ENCODE peak calls at places on chromosomes 13 and 19, in nine cellular contexts. B is type B pancreatic cell; J is CD4-positive, alpha-beta T cell; Z is osteocyte; N is IMR-90; V is CD8-positive, alpha-beta T cell; S is choroid plexus epithelial cell; O is fibroblast of the aortic adventitia; E is WERI-Rb-1. A is an unnamed sample.

GRCh38 chr19:46821512-46822359 is 28.9 kb downstream of the AP2S1 start:
- DNase-seq in B (no peak), J (peak), Z (no peak), N (no peak), V (peak), S (no peak), O (no peak), E (peak), A (no peak)

GRCh38 chr13:43227721-43228120 is 204.3 kb downstream of the DNAJC15 start:
- DNase-seq in B (no peak), J (no peak), Z (no peak), N (peak), V (no peak), S (no peak), O (no peak), E (no peak), A (no peak)

GRCh38 chr13:46129124-46129523 is 24.3 kb upstream of the CPB2 start:
- DNase-seq in B (no peak), J (no peak), Z (no peak), N (no peak), V (no peak), S (no peak), O (no peak), E (no peak), A (no peak)

GRCh38 chr19:13610042-13610691 is 103.9 kb upstream of the CACNA1A start:
- DNase-seq in B (no peak), J (no peak), Z (no peak), N (no peak), V (no peak), S (no peak), O (no peak), E (peak), A (no peak)

GRCh38 chr19:46624958-46625661 is at the start of gene PTGIR:
- DNase-seq in B (no peak), J (no peak), Z (no peak), N (peak), V (no peak), S (peak), O (peak), E (peak), A (no peak)

GRCh38 chr13:83453300-83453699 is 429.0 kb downstream of the SLITRK1 start:
- DNase-seq in B (no peak), J (no peak), Z (no peak), N (no peak), V (no peak), S (no peak), O (no peak), E (no peak), A (no peak)

GRCh38 chr19:42074513-42075363 is 1.2 kb upstream of the ZNF574 start:
- DNase-seq in B (no peak), J (no peak), Z (no peak), N (no peak), V (no peak), S (no peak), O (no peak), E (no peak), A (no peak)

GRCh38 chr13:106649495-106649894 is 81.6 kb upstream of the ARGLU1 start:
- DNase-seq in B (no peak), J (no peak), Z (no peak), N (peak), V (no peak), S (peak), O (no peak), E (no peak), A (no peak)

GRCh38 chr13:103356226-103356864 is 290.1 kb upstream of the SLC10A2 start:
- DNase-seq in B (no peak), J (no peak), Z (no peak), N (no peak), V (no peak), S (no peak), O (no peak), E (no peak), A (no peak)

GRCh38 chr13:40536443-40537113 is 129.9 kb downstream of the FOXO1 start:
- DNase-seq in B (no peak), J (no peak), Z (no peak), N (no peak), V (no peak), S (no peak), O (no peak), E (no peak), A (no peak)

GRCh38 chr13:30142502-30143211 is 164.7 kb downstream of the KATNAL1 start:
- DNase-seq in B (no peak), J (peak), Z (peak), N (peak), V (no peak), S (peak), O (peak), E (no peak), A (no peak)

GRCh38 chr19:5143471-5144411 is 174.8 kb downstream of the KDM4B start:
- DNase-seq in B (no peak), J (no peak), Z (no peak), N (no peak), V (peak), S (no peak), O (no peak), E (no peak), A (peak)

GRCh38 chr19:46733693-46734240 is 12.1 kb upstream of the FKRP start:
- DNase-seq in B (no peak), J (no peak), Z (no peak), N (no peak), V (no peak), S (no peak), O (no peak), E (no peak), A (no peak)

GRCh38 chr19:38064661-38065425 is 157.8 kb downstream of the SIPA1L3 start:
- DNase-seq in B (no peak), J (no peak), Z (no peak), N (no peak), V (no peak), S (no peak), O (no peak), E (no peak), A (no peak)

GRCh38 chr13:43528992-43529391 is 257.8 kb downstream of the ENOX1 start:
- DNase-seq in B (no peak), J (no peak), Z (no peak), N (no peak), V (no peak), S (peak), O (peak), E (no peak), A (no peak)

GRCh38 chr13:109385161-109385560 is 401.2 kb downstream of the IRS2 start:
- DNase-seq in B (no peak), J (no peak), Z (no peak), N (peak), V (no peak), S (peak), O (no peak), E (no peak), A (no peak)

GRCh38 chr19:16886305-16886880 is 2.4 kb upstream of the F2RL3 start:
- DNase-seq in B (no peak), J (no peak), Z (no peak), N (peak), V (no peak), S (peak), O (peak), E (no peak), A (no peak)

GRCh38 chr19:9309974-9310446 is 372 bp upstream of the ZNF699 start:
- DNase-seq in B (peak), J (no peak), Z (no peak), N (peak), V (no peak), S (peak), O (peak), E (peak), A (peak)

GRCh38 chr13:50162567-50162966 is 147.3 kb downstream of the KCNRG start:
- DNase-seq in B (no peak), J (no peak), Z (no peak), N (no peak), V (no peak), S (no peak), O (no peak), E (no peak), A (no peak)

GRCh38 chr13:32850311-32851052 is 165.7 kb upstream of the KL start:
- DNase-seq in B (no peak), J (no peak), Z (peak), N (no peak), V (no peak), S (no peak), O (no peak), E (no peak), A (no peak)

GRCh38 chr19:896999-897398 is 3.7 kb downstream of the RNU6-9 start:
- DNase-seq in B (no peak), J (no peak), Z (no peak), N (no peak), V (no peak), S (no peak), O (no peak), E (no peak), A (no peak)

GRCh38 chr19:1587872-1588271 is 4.8 kb downstream of the MBD3 start:
- DNase-seq in B (no peak), J (no peak), Z (no peak), N (no peak), V (no peak), S (no peak), O (no peak), E (peak), A (no peak)

GRCh38 chr13:95267662-95268369 is 33.4 kb downstream of the ABCC4 start:
- DNase-seq in B (no peak), J (no peak), Z (no peak), N (peak), V (no peak), S (peak), O (peak), E (no peak), A (no peak)

GRCh38 chr13:95480131-95480545 is 72.4 kb upstream of the CLDN10 start:
- DNase-seq in B (no peak), J (no peak), Z (no peak), N (no peak), V (no peak), S (no peak), O (peak), E (no peak), A (no peak)

GRCh38 chr13:113023217-113023597 is 54.2 kb downstream of the MCF2L start:
- DNase-seq in B (no peak), J (no peak), Z (no peak), N (no peak), V (no peak), S (peak), O (peak), E (no peak), A (no peak)

GRCh38 chr19:46601318-46602224 is at the start of gene CALM3:
- DNase-seq in B (no peak), J (no peak), Z (no peak), N (no peak), V (no peak), S (no peak), O (no peak), E (no peak), A (peak)

GRCh38 chr19:308471-309205 is 17.4 kb upstream of the PLPP2 start:
- DNase-seq in B (no peak), J (no peak), Z (peak), N (no peak), V (no peak), S (no peak), O (no peak), E (no peak), A (no peak)

GRCh38 chr13:34591801-34592454 is 350.1 kb upstream of the NBEA start:
- DNase-seq in B (no peak), J (no peak), Z (no peak), N (no peak), V (no peak), S (no peak), O (no peak), E (no peak), A (no peak)

GRCh38 chr13:33740134-33740538 is 77.8 kb upstream of the RFC3 start:
- DNase-seq in B (no peak), J (no peak), Z (no peak), N (peak), V (no peak), S (peak), O (peak), E (no peak), A (no peak)

GRCh38 chr13:50156140-50156539 is 140.9 kb downstream of the KCNRG start:
- DNase-seq in B (no peak), J (no peak), Z (no peak), N (peak), V (no peak), S (peak), O (peak), E (no peak), A (no peak)

GRCh38 chr13:109968876-109969577 is 182.6 kb upstream of the IRS2 start:
- DNase-seq in B (no peak), J (no peak), Z (no peak), N (no peak), V (no peak), S (peak), O (no peak), E (no peak), A (no peak)

GRCh38 chr19:56066152-56067023 is 54.7 kb downstream of the ZNF787 start:
- DNase-seq in B (peak), J (peak), Z (peak), N (peak), V (peak), S (peak), O (peak), E (peak), A (peak)

DNA sequence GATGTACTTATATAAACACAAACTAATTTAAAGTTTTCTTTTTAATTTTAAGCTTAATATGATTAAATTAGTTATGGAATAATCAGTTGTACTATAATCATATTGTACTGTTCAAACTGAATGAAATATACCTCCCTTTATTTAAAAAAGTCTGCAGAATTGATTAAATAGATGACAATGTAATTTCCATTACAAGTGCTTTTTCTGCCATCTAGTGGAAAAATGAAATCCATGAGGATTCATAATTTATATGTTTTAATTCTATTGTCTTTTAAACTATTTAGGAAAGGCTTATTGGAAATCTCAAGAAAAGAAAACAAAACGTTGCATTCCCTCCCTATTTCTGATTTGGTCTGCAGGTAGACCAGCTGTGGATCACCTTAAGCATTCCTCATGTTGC is 30.8 kb downstream of the MZT1 start:
- DNase-seq in B (no peak), J (no peak), Z (no peak), N (peak), V (no peak), S (peak), O (peak), E (no peak), A (no peak)
- TF ChIP-seq CTCF in B (peak), J (no peak), Z (peak), N (peak), V (no peak), S (peak), O (peak), E (no peak), A (no peak)

DNA sequence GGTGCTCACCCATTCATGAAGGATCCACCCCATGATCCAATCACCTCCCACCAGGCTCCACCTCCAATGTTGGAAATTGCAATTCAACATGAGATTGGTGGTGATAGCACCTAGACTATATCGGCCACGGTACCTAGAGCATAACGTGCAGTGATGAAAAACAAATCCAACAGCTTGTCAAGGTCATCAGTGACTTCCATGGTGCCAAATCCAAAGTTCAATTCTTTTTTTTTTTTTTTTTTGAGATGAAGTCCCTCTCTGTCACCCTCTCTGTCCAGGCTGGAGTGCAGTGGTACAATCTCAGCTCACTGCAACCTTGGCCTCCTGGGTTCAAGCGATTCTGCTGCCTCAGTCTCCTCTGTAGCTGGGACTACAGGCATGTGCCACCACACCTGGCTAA is 17.1 kb upstream of the ACP7 start:
- DNase-seq in B (no peak), J (no peak), Z (no peak), N (no peak), V (no peak), S (no peak), O (no peak), E (no peak), A (no peak)
- TF ChIP-seq CTCF in B (no peak), J (no peak), Z (no peak), N (no peak), V (no peak), S (no peak), O (no peak), E (no peak), A (no peak)

GRCh38 chr13:23740002-23740401 is 149.2 kb downstream of the MIPEP start:
- DNase-seq in B (no peak), J (no peak), Z (no peak), N (no peak), V (no peak), S (no peak), O (no peak), E (no peak), A (no peak)

GRCh38 chr13:23735329-23735728 is 153.9 kb downstream of the MIPEP start:
- DNase-seq in B (no peak), J (no peak), Z (no peak), N (no peak), V (no peak), S (no peak), O (no peak), E (no peak), A (no peak)

GRCh38 chr13:23739597-23739996 is 149.6 kb downstream of the MIPEP start:
- DNase-seq in B (no peak), J (no peak), Z (no peak), N (no peak), V (no peak), S (no peak), O (no peak), E (no peak), A (no peak)

GRCh38 chr13:23731709-23732108 is 157.5 kb downstream of the MIPEP start:
- DNase-seq in B (no peak), J (no peak), Z (no peak), N (no peak), V (no peak), S (no peak), O (no peak), E (no peak), A (no peak)

DNA sequence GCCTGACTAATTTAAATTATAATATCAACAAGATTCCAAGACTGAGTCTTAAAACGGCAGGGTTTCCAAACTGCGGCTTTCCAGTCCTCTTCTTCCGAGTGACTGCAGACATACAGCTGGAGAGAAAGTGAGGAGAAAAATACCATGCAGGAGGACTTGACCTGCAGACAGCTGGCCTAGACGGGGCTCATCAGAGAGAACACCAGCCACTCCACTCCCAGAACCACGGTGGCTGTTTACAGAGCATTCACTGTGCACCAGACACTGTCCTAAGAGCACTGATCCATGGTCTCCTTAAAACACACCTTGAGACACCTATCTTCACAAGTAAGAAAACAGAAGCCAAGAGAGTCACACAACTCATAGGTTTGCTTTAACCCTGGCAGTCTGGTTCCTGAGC is 152.7 kb downstream of the MIPEP start:
- DNase-seq in B (no peak), J (no peak), Z (no peak), N (no peak), V (no peak), S (no peak), O (no peak), E (no peak), A (no peak)
- TF ChIP-seq CTCF in B (no peak), J (no peak), Z (no peak), N (no peak), V (no peak), S (no peak), O (no peak), E (no peak), A (no peak)

DNA sequence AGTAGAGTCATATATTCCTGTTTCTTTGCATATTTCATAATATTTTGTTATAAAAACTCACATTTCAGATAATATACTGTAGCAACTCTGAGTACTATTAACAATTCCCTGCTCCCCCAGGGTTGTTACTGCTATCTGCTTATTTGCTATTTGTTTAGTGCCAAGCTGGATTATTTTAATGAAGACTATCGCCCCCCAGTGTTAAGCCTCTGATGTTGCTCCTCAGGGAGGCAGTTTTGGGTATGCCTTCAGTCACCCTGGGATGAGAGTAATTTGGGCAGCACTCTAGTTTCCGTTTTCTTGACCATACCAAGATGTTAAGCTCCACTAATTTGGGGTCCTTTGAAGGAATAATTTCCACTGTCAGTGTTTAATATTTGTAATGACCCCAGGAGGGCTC is 46.0 kb downstream of the MICU2 start:
- DNase-seq in B (no peak), J (no peak), Z (no peak), N (no peak), V (no peak), S (peak), O (no peak), E (peak), A (no peak)
- TF ChIP-seq CTCF in B (peak), J (peak), Z (peak), N (peak), V (peak), S (peak), O (peak), E (peak), A (no peak)

GRCh38 chr19:7928334-7928706 is 2.4 kb upstream of the CTXN1 start:
- DNase-seq in B (no peak), J (no peak), Z (no peak), N (no peak), V (no peak), S (no peak), O (peak), E (peak), A (no peak)

GRCh38 chr19:7926727-7927604 is 1.0 kb upstream of the CTXN1 start:
- DNase-seq in B (peak), J (no peak), Z (no peak), N (no peak), V (no peak), S (no peak), O (no peak), E (peak), A (no peak)

GRCh38 chr19:7930765-7931164 is 4.8 kb upstream of the CTXN1 start:
- DNase-seq in B (no peak), J (no peak), Z (no peak), N (no peak), V (no peak), S (no peak), O (no peak), E (no peak), A (no peak)

GRCh38 chr19:7927605-7928333 is 1.8 kb upstream of the CTXN1 start:
- DNase-seq in B (peak), J (no peak), Z (no peak), N (no peak), V (no peak), S (no peak), O (no peak), E (no peak), A (no peak)

DNA sequence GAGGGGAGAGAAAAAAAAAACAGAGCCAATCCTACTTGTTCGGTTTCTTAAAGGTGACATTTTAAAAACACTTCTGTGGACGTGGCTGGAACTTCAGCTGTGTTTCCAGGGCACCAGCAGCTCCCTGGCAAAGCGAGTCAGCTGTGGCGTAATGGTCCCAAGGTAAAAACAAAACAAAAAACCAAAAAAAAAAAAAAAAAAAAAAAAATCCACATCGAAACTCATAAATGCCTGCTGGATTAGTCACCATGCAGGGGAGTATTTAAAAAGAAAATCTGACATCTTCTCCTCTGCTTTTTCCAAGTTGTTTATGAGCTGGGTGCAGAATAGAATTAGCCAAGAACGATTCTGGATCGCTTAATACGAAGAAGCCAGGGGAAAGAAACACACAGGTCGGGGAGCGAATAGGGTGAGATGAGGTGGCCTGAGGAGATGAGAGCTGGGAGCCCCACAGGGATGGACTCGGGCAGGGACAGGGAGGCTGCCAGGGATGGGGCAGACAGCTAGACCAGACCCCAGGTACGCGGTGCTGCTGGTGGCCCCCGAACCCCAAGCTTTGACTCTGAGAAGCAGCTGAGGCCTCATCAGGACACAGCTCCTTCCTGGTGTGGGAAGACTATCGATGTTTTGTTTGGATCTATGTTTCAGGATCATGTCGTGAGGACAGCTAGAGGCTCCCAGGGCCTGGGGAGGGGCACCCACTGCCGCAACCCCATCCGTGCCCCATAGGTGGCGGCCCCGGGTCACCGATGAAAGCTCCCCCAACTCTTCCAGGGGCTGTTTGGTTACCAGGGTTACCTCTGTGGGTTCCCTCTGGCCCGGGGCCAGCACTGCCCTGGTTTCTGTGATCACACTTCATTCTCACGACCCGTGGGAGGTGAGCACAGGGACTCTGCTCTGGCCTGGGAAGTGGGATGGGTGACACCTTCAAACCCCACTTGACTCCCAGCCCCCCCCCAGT is 3.1 kb upstream of the CTXN1 start:
- DNase-seq in B (peak), J (peak), Z (no peak), N (peak), V (peak), S (peak), O (peak), E (peak), A (peak)
- TF ChIP-seq CTCF in B (peak), J (peak), Z (peak), N (peak), V (peak), S (peak), O (peak), E (peak), A (peak)